ENCODE peak calls at places on chromosomes 6 and 20, in four cellular contexts. Z is naive thymus-derived CD4-positive, alpha-beta T cell; M is iris pigment epithelial cell; X is stimulated activated CD4-positive, alpha-beta T cell treated with anti-CD3 and anti-CD28 coated beads, Interleukin-4, amount 100 ng/mL, for 48 hours. P is an unnamed sample.

GRCh38 chr6:34177181-34177591 is 31.3 kb upstream of the GRM4 start:
- DNase-seq in X (no peak), M (no peak), Z (no peak), P (no peak)

GRCh38 chr6:108732101-108732870 is 115.9 kb upstream of the ARMC2 start:
- DNase-seq in Z (no peak), X (no peak), M (no peak), P (peak)

GRCh38 chr6:26223677-26224546 is 136.7 kb downstream of the HFE start:
- DNase-seq in Z (peak), M (peak), X (peak), P (peak)

GRCh38 chr20:39813190-39813829 is 851.2 kb downstream of the DHX35 start:
- DNase-seq in Z (no peak), X (no peak), M (no peak), P (no peak)

GRCh38 chr6:19845271-19846046 is 8.3 kb downstream of the ID4 start:
- DNase-seq in Z (no peak), X (no peak), M (peak), P (peak)

GRCh38 chr20:37615507-37616425 is 78.1 kb upstream of the CTNNBL1 start:
- DNase-seq in M (no peak), X (peak), Z (peak), P (peak)

GRCh38 chr6:7919871-7920270 is 9.3 kb upstream of the TXNDC5 start:
- DNase-seq in M (no peak), Z (no peak), X (peak), P (peak)

GRCh38 chr6:5125152-5126006 is 40.2 kb downstream of the PPP1R3G start:
- DNase-seq in M (peak), Z (no peak), X (no peak), P (peak)

GRCh38 chr6:65182681-65183080 is 524.3 kb downstream of the EYS start:
- DNase-seq in X (no peak), Z (no peak), M (peak), P (peak)

GRCh38 chr6:99951016-99951805 is 42.8 kb downstream of the MCHR2 start:
- DNase-seq in Z (no peak), M (no peak), X (no peak), P (no peak)

GRCh38 chr6:2158596-2159271 is 86.7 kb downstream of the GMDS start:
- DNase-seq in X (no peak), M (no peak), Z (no peak), P (no peak)

GRCh38 chr20:44714701-44715494 is at the start of gene CCN5:
- DNase-seq in X (no peak), M (peak), Z (no peak), P (peak)

GRCh38 chr6:155813548-155813947 is 357.9 kb upstream of the NOX3 start:
- DNase-seq in X (no peak), Z (no peak), M (no peak), P (no peak)

GRCh38 chr6:134534708-134535149 is 216.8 kb upstream of the SGK1 start:
- DNase-seq in M (peak), Z (no peak), X (no peak), P (peak)

GRCh38 chr6:49336514-49337131 is 126.4 kb downstream of the MMUT start:
- DNase-seq in X (no peak), M (peak), Z (no peak), P (peak)

GRCh38 chr20:1803216-1804128 is 91.7 kb upstream of the SIRPA start:
- DNase-seq in Z (no peak), X (no peak), M (peak), P (peak)

GRCh38 chr20:24739751-24740150 is 209.3 kb upstream of the CST7 start:
- DNase-seq in M (no peak), Z (no peak), X (no peak), P (no peak)